ENCODE peak calls at places on chromosomes 13 and 19, in six cellular contexts. U, F, K, C, X and N are unnamed samples.

GRCh38 chr19:9865732-9866627 is 30.9 kb downstream of the PIN1 start:
- DNase-seq in F (no peak), U (no peak), C (no peak), K (no peak), X (peak), N (no peak)

GRCh38 chr13:97257800-97258799 is 36.0 kb downstream of the MBNL2 start:
- DNase-seq in X (peak), K (no peak), U (peak), C (peak), F (peak), N (peak)

GRCh38 chr19:9735986-9736385 is 32.6 kb downstream of the ZNF846 start:
- DNase-seq in C (no peak), U (no peak), F (no peak), K (no peak), X (no peak), N (no peak)

GRCh38 chr19:2288010-2288742 is 6.2 kb upstream of the PEAK3 start:
- DNase-seq in C (no peak), X (no peak), K (peak), U (no peak), F (no peak), N (no peak)

GRCh38 chr13:23619073-23619855 is 49.1 kb downstream of the TNFRSF19 start:
- DNase-seq in X (no peak), K (no peak), U (no peak), C (no peak), F (no peak), N (no peak)

GRCh38 chr19:9705836-9706235 is 30.9 kb upstream of the ZNF562 start:
- DNase-seq in C (no peak), X (no peak), F (no peak), U (no peak), K (no peak), N (no peak)

GRCh38 chr13:98947925-98948324 is 29.9 kb downstream of the DOCK9 start:
- DNase-seq in X (no peak), K (no peak), F (no peak), U (no peak), C (no peak), N (no peak)

GRCh38 chr19:5063873-5064645 is 95.1 kb downstream of the KDM4B start:
- DNase-seq in F (no peak), K (no peak), U (no peak), C (no peak), X (no peak), N (no peak)

GRCh38 chr13:35699805-35700204 is 223.3 kb upstream of the MAB21L1 start:
- DNase-seq in U (no peak), C (no peak), K (no peak), X (no peak), F (peak), N (peak)

GRCh38 chr19:8557637-8558238 is 19.5 kb downstream of the MYO1F start:
- DNase-seq in U (no peak), K (no peak), F (no peak), X (no peak), C (no peak), N (no peak)

GRCh38 chr19:16594681-16595091 is 22.5 kb upstream of the SLC35E1 start:
- DNase-seq in F (no peak), C (no peak), X (no peak), U (no peak), K (no peak), N (no peak)

GRCh38 chr19:14089662-14090508 is 666 bp downstream of the SAMD1 start:
- DNase-seq in C (peak), F (peak), X (peak), U (peak), K (peak), N (peak)

GRCh38 chr13:97108535-97108910 is 113.6 kb upstream of the MBNL2 start:
- DNase-seq in F (peak), X (no peak), U (no peak), C (no peak), K (no peak), N (no peak)

GRCh38 chr13:50635504-50635903 is 208.0 kb downstream of the DLEU7 start:
- DNase-seq in K (no peak), U (no peak), C (no peak), F (peak), X (no peak), N (peak)

GRCh38 chr19:5076440-5077208 is 107.7 kb downstream of the KDM4B start:
- DNase-seq in K (no peak), U (peak), C (no peak), F (no peak), X (no peak), N (no peak)

GRCh38 chr13:39107484-39108040 is 69.3 kb downstream of the NHLRC3 start:
- DNase-seq in C (no peak), F (no peak), K (no peak), X (no peak), U (no peak), N (no peak)

GRCh38 chr13:48151343-48151742 is 56.4 kb upstream of the MED4 start:
- DNase-seq in K (no peak), U (no peak), C (no peak), X (no peak), F (no peak), N (no peak)

GRCh38 chr13:79674765-79675515 is 194.0 kb downstream of the NDFIP2 start:
- DNase-seq in X (no peak), F (no peak), C (no peak), U (no peak), K (no peak), N (no peak)

GRCh38 chr19:44752816-44753618 is 4.5 kb downstream of the BCL3 start:
- DNase-seq in C (peak), X (peak), U (peak), F (peak), K (peak), N (peak)

GRCh38 chr13:86684402-86684801 is 885.2 kb upstream of the SLITRK6 start:
- DNase-seq in U (no peak), X (no peak), F (peak), C (no peak), K (no peak), N (no peak)

GRCh38 chr19:16062789-16063188 is 13.5 kb upstream of the TPM4 start:
- DNase-seq in U (no peak), F (no peak), C (peak), X (peak), K (no peak), N (peak)

GRCh38 chr13:20161275-20161950 is 561 bp upstream of the GJA3 start:
- DNase-seq in U (no peak), F (no peak), C (peak), K (peak), X (peak), N (no peak)

GRCh38 chr19:16088351-16088984 is 12.2 kb downstream of the TPM4 start:
- DNase-seq in C (no peak), K (no peak), X (no peak), U (no peak), F (peak), N (no peak)

GRCh38 chr13:90414691-90415596 is 932.5 kb upstream of the MIR17HG start:
- DNase-seq in K (no peak), X (no peak), F (peak), U (no peak), C (no peak), N (no peak)

GRCh38 chr19:32458500-32459123 is 53.0 kb downstream of the DPY19L3 start:
- DNase-seq in X (no peak), C (no peak), F (no peak), U (no peak), K (no peak), N (no peak)

GRCh38 chr13:74036373-74036772 is 97.8 kb downstream of the KLF12 start:
- DNase-seq in F (no peak), C (no peak), U (no peak), K (no peak), X (no peak), N (no peak)

GRCh38 chr13:88857256-88857655 is 1186.1 kb downstream of the SLITRK5 start:
- DNase-seq in K (no peak), F (peak), C (no peak), U (no peak), X (no peak), N (no peak)

GRCh38 chr13:70894258-70894657 is 786.0 kb upstream of the KLHL1 start:
- DNase-seq in K (no peak), U (no peak), X (no peak), F (no peak), C (no peak), N (no peak)

GRCh38 chr13:52665325-52665724 is 12.7 kb downstream of the SUGT1 start:
- DNase-seq in X (peak), F (peak), K (no peak), U (no peak), C (no peak), N (no peak)

GRCh38 chr19:7658219-7658686 is 10.6 kb upstream of the RETN start:
- DNase-seq in X (peak), C (no peak), F (no peak), K (no peak), U (no peak), N (no peak)

GRCh38 chr13:20993661-20994440 is 67.5 kb downstream of the LATS2 start:
- DNase-seq in F (peak), C (no peak), X (no peak), U (no peak), K (no peak), N (no peak)

GRCh38 chr19:50657222-50657669 is 8.0 kb downstream of the C19orf81 start:
- DNase-seq in K (no peak), U (no peak), C (no peak), F (no peak), X (no peak), N (no peak)
- H3K27ac ChIP-seq in K (no peak), U (no peak), C (no peak), F (no peak), X (no peak), N (no peak)

DNA sequence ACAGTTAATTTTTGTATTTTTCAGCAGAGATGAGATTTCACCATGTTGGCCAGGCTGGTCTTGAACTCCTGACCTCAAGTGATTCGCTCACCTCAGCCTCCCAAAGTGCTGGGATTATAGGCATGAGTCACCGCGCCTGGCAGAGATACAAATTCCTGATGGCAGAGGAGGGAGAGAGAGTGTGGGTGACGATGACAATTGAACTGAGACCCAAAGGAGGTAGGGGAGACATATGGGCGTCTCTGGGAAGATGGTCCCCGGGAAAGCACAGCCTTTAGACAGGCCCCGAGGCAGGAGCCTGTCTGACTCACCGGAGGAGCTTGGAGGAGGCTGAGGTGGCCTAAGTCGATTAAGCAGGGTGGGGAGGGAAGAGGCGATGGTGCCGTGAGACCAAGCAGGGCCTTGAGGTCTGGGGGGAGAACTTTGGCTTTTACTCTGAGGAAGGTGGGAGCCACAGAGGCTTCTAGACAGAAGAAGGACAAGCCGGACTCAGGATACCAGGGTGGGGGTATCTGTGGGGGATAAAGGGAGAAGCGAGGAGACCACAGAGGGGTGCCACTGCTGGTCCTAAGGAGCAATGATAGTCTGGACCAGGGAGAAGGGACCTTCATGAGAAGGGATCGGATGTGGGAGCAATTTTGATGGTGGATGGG is 38.2 kb downstream of the ARRDC2 start:
- DNase-seq in X (no peak), K (no peak), U (peak), F (peak), C (no peak), N (no peak)
- H3K27ac ChIP-seq in X (no peak), K (no peak), U (peak), F (no peak), C (peak), N (peak)

GRCh38 chr13:33101835-33102234 is 85.6 kb downstream of the KL start:
- DNase-seq in U (no peak), X (no peak), K (no peak), C (no peak), F (no peak), N (no peak)
- H3K27ac ChIP-seq in U (no peak), X (no peak), K (no peak), C (no peak), F (no peak), N (no peak)

DNA sequence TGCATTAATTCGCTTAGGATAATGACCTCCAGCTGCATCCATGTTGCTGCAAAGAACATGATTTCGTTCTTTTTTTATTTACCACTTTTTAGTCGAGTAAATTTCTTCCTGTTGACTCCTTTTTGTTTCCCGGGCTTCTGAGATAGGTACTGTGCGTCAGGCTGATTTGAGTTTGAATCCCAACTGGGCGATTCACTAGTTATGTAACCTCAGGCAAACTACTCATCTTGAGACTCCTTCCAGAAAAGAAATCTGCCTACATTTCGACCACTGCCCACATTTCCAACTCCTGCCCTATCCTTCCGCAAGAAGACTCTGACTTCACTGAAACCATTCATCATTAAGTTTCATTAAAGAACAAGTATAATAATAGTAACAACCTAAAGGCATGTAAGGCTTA is 8.2 kb downstream of the SCEL start:
- DNase-seq in X (no peak), C (no peak), U (no peak), K (no peak), F (no peak), N (no peak)
- H3K27ac ChIP-seq in X (no peak), C (no peak), U (no peak), K (no peak), F (no peak), N (no peak)

GRCh38 chr19:35476149-35476548 is 14.1 kb downstream of the KRTDAP start:
- DNase-seq in C (no peak), K (no peak), U (no peak), X (peak), F (no peak), N (no peak)
- H3K27ac ChIP-seq in C (no peak), K (no peak), U (no peak), X (no peak), F (no peak), N (no peak)

GRCh38 chr19:40686882-40687524 is 3.4 kb downstream of the NUMBL start:
- DNase-seq in F (no peak), C (no peak), U (no peak), K (peak), X (no peak), N (no peak)
- H3K27ac ChIP-seq in F (peak), C (peak), U (no peak), K (no peak), X (no peak), N (peak)

GRCh38 chr13:104759069-104759468 is 1692.9 kb upstream of the SLC10A2 start:
- DNase-seq in X (no peak), F (no peak), K (no peak), U (no peak), C (no peak), N (no peak)
- H3K27ac ChIP-seq in X (no peak), F (no peak), K (no peak), U (no peak), C (no peak), N (no peak)

GRCh38 chr13:45258339-45258685 is 57.5 kb upstream of the KCTD4 start:
- DNase-seq in F (peak), K (no peak), U (no peak), C (no peak), X (no peak), N (no peak)
- H3K27ac ChIP-seq in F (no peak), K (no peak), U (peak), C (no peak), X (no peak), N (no peak)

DNA sequence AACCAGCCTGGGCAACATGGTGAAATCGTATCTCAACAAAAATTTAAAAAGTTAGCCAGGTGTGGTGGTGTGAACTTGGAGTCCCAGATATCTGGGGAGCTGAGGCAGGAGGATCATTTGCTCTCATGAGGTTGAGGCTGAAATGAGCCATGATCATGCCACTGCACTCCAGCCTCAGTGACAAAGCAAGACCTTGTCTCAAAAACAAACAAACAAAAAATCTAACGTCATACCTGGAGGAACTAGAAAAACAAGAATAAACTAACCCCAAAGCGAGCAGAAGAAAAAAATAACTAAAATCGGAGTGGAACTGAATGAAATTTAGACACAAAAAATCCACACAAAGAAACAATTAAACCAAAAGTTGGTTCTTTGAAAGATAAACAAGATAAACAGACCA is 1885.1 kb downstream of the OLFM4 start:
- DNase-seq in K (no peak), X (no peak), F (no peak), U (no peak), C (no peak), N (no peak)
- H3K27ac ChIP-seq in K (no peak), X (no peak), F (no peak), U (no peak), C (no peak), N (no peak)

DNA sequence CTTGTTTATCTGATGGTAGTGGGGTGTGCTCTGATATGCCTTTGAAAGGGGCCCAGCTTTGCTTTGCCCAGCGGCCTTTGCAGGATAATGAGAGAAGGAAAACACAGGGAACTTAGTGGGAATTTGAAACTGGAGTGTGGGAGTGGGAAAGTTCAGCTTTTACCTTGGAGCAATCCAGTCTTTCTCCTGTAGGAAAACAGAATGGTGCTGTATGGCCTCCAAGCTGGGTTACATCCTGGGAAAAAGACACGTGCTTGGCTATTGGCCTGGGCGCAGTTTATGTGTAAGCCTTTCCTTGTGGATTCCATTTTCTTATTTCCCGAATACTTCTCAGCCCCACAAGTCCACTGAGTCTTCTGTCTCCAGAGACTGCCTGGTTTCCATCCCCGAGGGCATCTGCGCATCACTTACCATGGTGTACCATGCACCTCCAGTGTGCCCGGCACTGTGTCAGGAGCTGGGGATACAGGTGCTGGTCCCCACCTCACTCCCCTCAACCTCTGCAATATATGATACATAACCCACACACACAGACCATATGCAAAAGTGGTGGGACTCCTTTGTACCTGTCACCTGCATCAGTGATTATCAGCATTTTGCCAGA is 31.5 kb downstream of the ACTN4 start:
- DNase-seq in U (peak), K (no peak), X (no peak), F (no peak), C (no peak), N (no peak)
- H3K27ac ChIP-seq in U (peak), K (no peak), X (no peak), F (no peak), C (peak), N (peak)